ENCODE peak calls at places on chromosomes 6 and 20, in seven cellular contexts. One of them, this sample, is unnamed. For H3K4me1, the result is how much of the 10 kb centered on the place peaks cover.

GRCh38 chr20:45685896-45686295 is 15.9 kb upstream of the WFDC11 start:
- DNase-seq in endodermal cell: peak
- DNase-seq in colonic mucosa: no peak
- DNase-seq in Peyer's patch: no peak
- DNase-seq in uterus: no peak
- DNase-seq in stomach: no peak
- DNase-seq in neural progenitor cell: peak
- DNase-seq in this sample: no peak

GRCh38 chr6:88823998-88824397 is 139.4 kb downstream of the RNGTT start:
- DNase-seq in endodermal cell: no peak
- DNase-seq in colonic mucosa: no peak
- DNase-seq in Peyer's patch: no peak
- DNase-seq in uterus: no peak
- DNase-seq in stomach: no peak
- DNase-seq in neural progenitor cell: no peak
- DNase-seq in this sample: no peak

GRCh38 chr6:13436691-13437568 is 50.5 kb downstream of the GFOD1 start:
- DNase-seq in endodermal cell: peak
- DNase-seq in colonic mucosa: no peak
- DNase-seq in Peyer's patch: no peak
- DNase-seq in uterus: no peak
- DNase-seq in stomach: no peak
- DNase-seq in neural progenitor cell: no peak
- DNase-seq in this sample: no peak

GRCh38 chr6:129709909-129710721 is at the start of gene ARHGAP18:
- DNase-seq in endodermal cell: peak
- DNase-seq in colonic mucosa: peak
- DNase-seq in Peyer's patch: peak
- DNase-seq in uterus: peak
- DNase-seq in stomach: peak
- DNase-seq in neural progenitor cell: peak
- DNase-seq in this sample: peak

GRCh38 chr6:127464161-127464880 is 5.1 kb upstream of the KIAA0408 start:
- DNase-seq in endodermal cell: no peak
- DNase-seq in colonic mucosa: no peak
- DNase-seq in Peyer's patch: no peak
- DNase-seq in uterus: no peak
- DNase-seq in stomach: no peak
- DNase-seq in neural progenitor cell: no peak
- DNase-seq in this sample: no peak

GRCh38 chr6:170313716-170314295 is 7.2 kb downstream of the FAM120B start:
- DNase-seq in endodermal cell: no peak
- DNase-seq in colonic mucosa: no peak
- DNase-seq in Peyer's patch: no peak
- DNase-seq in uterus: no peak
- DNase-seq in stomach: no peak
- DNase-seq in neural progenitor cell: peak
- DNase-seq in this sample: no peak

GRCh38 chr20:3784226-3784853 is 2.2 kb downstream of the CENPB start:
- DNase-seq in endodermal cell: no peak
- DNase-seq in colonic mucosa: no peak
- DNase-seq in Peyer's patch: no peak
- DNase-seq in uterus: no peak
- DNase-seq in stomach: no peak
- DNase-seq in neural progenitor cell: no peak
- DNase-seq in this sample: peak

GRCh38 chr6:168188310-168188973 is 109.4 kb upstream of the FRMD1 start:
- DNase-seq in endodermal cell: peak
- DNase-seq in colonic mucosa: no peak
- DNase-seq in Peyer's patch: peak
- DNase-seq in uterus: peak
- DNase-seq in stomach: no peak
- DNase-seq in neural progenitor cell: no peak
- DNase-seq in this sample: no peak

GRCh38 chr6:158290040-158290439 is 22.2 kb upstream of the TULP4 start:
- DNase-seq in endodermal cell: no peak
- DNase-seq in colonic mucosa: no peak
- DNase-seq in Peyer's patch: no peak
- DNase-seq in uterus: no peak
- DNase-seq in stomach: no peak
- DNase-seq in neural progenitor cell: no peak
- DNase-seq in this sample: no peak

GRCh38 chr6:84466521-84466920 is 239.1 kb upstream of the CEP162 start:
- DNase-seq in endodermal cell: peak
- DNase-seq in colonic mucosa: no peak
- DNase-seq in Peyer's patch: no peak
- DNase-seq in uterus: no peak
- DNase-seq in stomach: no peak
- DNase-seq in neural progenitor cell: no peak
- DNase-seq in this sample: no peak

GRCh38 chr6:38997128-38997761 is 51.3 kb upstream of the GLP1R start:
- DNase-seq in endodermal cell: peak
- DNase-seq in colonic mucosa: no peak
- DNase-seq in Peyer's patch: no peak
- DNase-seq in uterus: no peak
- DNase-seq in stomach: peak
- DNase-seq in neural progenitor cell: peak
- DNase-seq in this sample: no peak

GRCh38 chr20:32360333-32360634 is 2.2 kb downstream of the ASXL1 start:
- DNase-seq in endodermal cell: no peak
- DNase-seq in colonic mucosa: no peak
- DNase-seq in Peyer's patch: no peak
- DNase-seq in uterus: no peak
- DNase-seq in stomach: no peak
- DNase-seq in neural progenitor cell: no peak
- DNase-seq in this sample: no peak
- H3K4me1 ChIP-seq in endodermal cell: under half
- H3K4me1 ChIP-seq in colonic mucosa: under half
- H3K4me1 ChIP-seq in Peyer's patch: under half
- H3K4me1 ChIP-seq in uterus: under half
- H3K4me1 ChIP-seq in stomach: half or more
- H3K4me1 ChIP-seq in neural progenitor cell: under half
- H3K4me1 ChIP-seq in this sample: under half

DNA sequence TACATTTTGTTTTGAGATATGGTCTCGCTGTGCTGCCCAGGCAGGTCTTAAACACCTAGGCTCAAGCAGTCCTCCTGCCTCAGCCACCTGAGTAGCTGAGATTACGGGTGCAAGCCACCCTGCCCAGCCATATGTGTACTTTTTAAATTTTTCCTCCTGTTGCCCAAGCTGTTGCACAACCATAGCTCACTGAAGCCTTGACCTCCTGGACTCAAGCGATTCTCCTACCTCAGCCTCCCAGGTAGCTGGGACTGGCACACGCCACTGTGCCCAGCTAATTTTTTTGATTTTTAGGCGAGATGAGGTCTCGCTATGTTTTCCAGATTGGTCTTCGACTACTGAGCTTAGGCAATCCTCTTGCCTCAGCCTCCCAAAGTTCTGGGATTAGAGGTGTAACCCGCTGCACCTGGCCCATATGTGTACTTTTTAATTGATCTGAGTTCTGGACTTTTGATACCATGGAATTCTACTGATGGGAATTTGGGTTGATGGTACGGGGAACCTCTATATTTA is 44.9 kb downstream of the ITCH start:
- DNase-seq in endodermal cell: no peak
- DNase-seq in colonic mucosa: no peak
- DNase-seq in Peyer's patch: no peak
- DNase-seq in uterus: no peak
- DNase-seq in stomach: no peak
- DNase-seq in neural progenitor cell: no peak
- DNase-seq in this sample: no peak
- H3K4me1 ChIP-seq in endodermal cell: under half
- H3K4me1 ChIP-seq in colonic mucosa: under half
- H3K4me1 ChIP-seq in Peyer's patch: under half
- H3K4me1 ChIP-seq in uterus: under half
- H3K4me1 ChIP-seq in stomach: under half
- H3K4me1 ChIP-seq in neural progenitor cell: under half
- H3K4me1 ChIP-seq in this sample: under half

GRCh38 chr6:148757944-148758343 is 11.1 kb downstream of the UST start:
- DNase-seq in endodermal cell: no peak
- DNase-seq in colonic mucosa: no peak
- DNase-seq in Peyer's patch: no peak
- DNase-seq in uterus: no peak
- DNase-seq in stomach: no peak
- DNase-seq in neural progenitor cell: no peak
- DNase-seq in this sample: no peak
- H3K4me1 ChIP-seq in endodermal cell: under half
- H3K4me1 ChIP-seq in colonic mucosa: under half
- H3K4me1 ChIP-seq in Peyer's patch: under half
- H3K4me1 ChIP-seq in uterus: under half
- H3K4me1 ChIP-seq in stomach: under half
- H3K4me1 ChIP-seq in neural progenitor cell: under half
- H3K4me1 ChIP-seq in this sample: under half

GRCh38 chr20:31566658-31567379 is 38.3 kb upstream of the ID1 start:
- DNase-seq in endodermal cell: peak
- DNase-seq in colonic mucosa: no peak
- DNase-seq in Peyer's patch: peak
- DNase-seq in uterus: no peak
- DNase-seq in stomach: peak
- DNase-seq in neural progenitor cell: no peak
- DNase-seq in this sample: no peak
- H3K4me1 ChIP-seq in endodermal cell: under half
- H3K4me1 ChIP-seq in colonic mucosa: under half
- H3K4me1 ChIP-seq in Peyer's patch: under half
- H3K4me1 ChIP-seq in uterus: under half
- H3K4me1 ChIP-seq in stomach: under half
- H3K4me1 ChIP-seq in neural progenitor cell: under half
- H3K4me1 ChIP-seq in this sample: under half

DNA sequence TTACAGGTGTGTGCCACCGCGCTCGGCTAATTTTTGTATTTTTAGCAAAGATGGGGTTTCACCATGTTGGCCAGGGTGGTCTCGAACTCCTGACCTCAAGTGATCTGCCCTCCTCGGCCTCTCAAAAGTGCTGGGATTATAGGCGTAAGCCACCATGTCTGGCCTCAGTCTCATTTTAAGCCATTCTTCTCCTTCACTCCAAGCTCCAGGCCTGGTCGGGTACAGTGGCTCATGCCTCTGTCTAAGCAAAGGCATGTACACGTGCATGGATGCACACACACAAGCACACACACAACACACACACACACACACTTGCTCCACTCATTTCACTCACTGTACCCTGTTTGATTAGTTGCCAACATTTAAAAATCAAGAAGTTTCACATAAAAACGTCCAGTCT is 7.7 kb upstream of the PARD6B start:
- DNase-seq in endodermal cell: no peak
- DNase-seq in colonic mucosa: no peak
- DNase-seq in Peyer's patch: no peak
- DNase-seq in uterus: no peak
- DNase-seq in stomach: no peak
- DNase-seq in neural progenitor cell: no peak
- DNase-seq in this sample: no peak
- H3K4me1 ChIP-seq in endodermal cell: under half
- H3K4me1 ChIP-seq in colonic mucosa: under half
- H3K4me1 ChIP-seq in Peyer's patch: under half
- H3K4me1 ChIP-seq in uterus: under half
- H3K4me1 ChIP-seq in stomach: under half
- H3K4me1 ChIP-seq in neural progenitor cell: under half
- H3K4me1 ChIP-seq in this sample: under half

GRCh38 chr20:1905693-1906092 is 10.5 kb downstream of the SIRPA start:
- DNase-seq in endodermal cell: no peak
- DNase-seq in colonic mucosa: no peak
- DNase-seq in Peyer's patch: no peak
- DNase-seq in uterus: no peak
- DNase-seq in stomach: no peak
- DNase-seq in neural progenitor cell: no peak
- DNase-seq in this sample: no peak
- H3K4me1 ChIP-seq in endodermal cell: under half
- H3K4me1 ChIP-seq in colonic mucosa: under half
- H3K4me1 ChIP-seq in Peyer's patch: under half
- H3K4me1 ChIP-seq in uterus: under half
- H3K4me1 ChIP-seq in stomach: under half
- H3K4me1 ChIP-seq in neural progenitor cell: under half
- H3K4me1 ChIP-seq in this sample: under half

GRCh38 chr6:2764610-2765165 is 505 bp upstream of the WRNIP1 start:
- DNase-seq in endodermal cell: no peak
- DNase-seq in colonic mucosa: peak
- DNase-seq in Peyer's patch: no peak
- DNase-seq in uterus: peak
- DNase-seq in stomach: no peak
- DNase-seq in neural progenitor cell: peak
- DNase-seq in this sample: peak

GRCh38 chr6:2767327-2767985 is 2.3 kb downstream of the WRNIP1 start:
- DNase-seq in endodermal cell: no peak
- DNase-seq in colonic mucosa: no peak
- DNase-seq in Peyer's patch: no peak
- DNase-seq in uterus: no peak
- DNase-seq in stomach: no peak
- DNase-seq in neural progenitor cell: no peak
- DNase-seq in this sample: no peak

GRCh38 chr6:2765166-2765895 is at the start of gene WRNIP1:
- DNase-seq in endodermal cell: peak
- DNase-seq in colonic mucosa: peak
- DNase-seq in Peyer's patch: peak
- DNase-seq in uterus: peak
- DNase-seq in stomach: peak
- DNase-seq in neural progenitor cell: peak
- DNase-seq in this sample: peak

GRCh38 chr6:2766767-2767314 is 1.6 kb downstream of the WRNIP1 start:
- DNase-seq in endodermal cell: no peak
- DNase-seq in colonic mucosa: no peak
- DNase-seq in Peyer's patch: no peak
- DNase-seq in uterus: no peak
- DNase-seq in stomach: no peak
- DNase-seq in neural progenitor cell: no peak
- DNase-seq in this sample: no peak

DNA sequence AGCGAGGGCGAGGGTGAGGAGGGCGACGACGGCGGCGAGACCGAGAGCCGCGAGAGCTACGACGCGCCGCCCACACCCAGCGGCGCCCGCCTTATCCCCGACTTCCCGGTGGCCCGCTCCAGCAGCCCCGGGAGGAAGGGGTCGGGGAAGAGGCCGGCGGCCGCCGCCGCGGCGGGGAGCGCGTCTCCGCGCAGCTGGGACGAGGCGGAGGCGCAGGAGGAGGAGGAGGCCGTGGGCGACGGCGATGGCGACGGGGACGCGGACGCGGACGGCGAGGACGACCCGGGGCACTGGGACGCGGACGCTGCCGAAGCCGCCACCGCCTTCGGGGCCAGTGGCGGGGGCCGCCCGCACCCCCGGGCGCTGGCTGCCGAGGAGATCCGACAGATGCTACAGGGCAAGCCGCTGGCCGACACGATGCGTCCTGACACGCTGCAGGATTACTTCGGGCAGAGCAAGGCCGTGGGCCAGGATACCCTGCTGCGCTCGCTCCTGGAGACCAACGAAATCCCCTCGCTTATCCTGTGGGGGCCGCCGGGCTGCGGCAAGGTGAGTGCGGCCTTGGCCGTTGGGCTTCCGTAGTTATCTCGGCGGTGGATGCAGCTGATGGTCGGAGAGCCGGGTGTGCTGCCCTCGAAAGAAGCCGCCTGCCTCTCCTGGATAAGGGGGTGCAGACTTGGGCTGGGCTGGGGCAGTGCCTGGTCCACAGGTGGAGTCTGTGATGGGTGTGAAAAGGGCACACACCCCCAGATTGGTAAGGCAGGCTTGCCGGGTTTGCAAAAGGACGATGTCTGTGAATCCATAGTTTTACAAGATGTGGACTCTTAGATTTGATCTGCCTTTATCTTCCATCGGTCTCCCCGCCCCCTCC is 938 bp downstream of the WRNIP1 start:
- DNase-seq in endodermal cell: peak
- DNase-seq in colonic mucosa: peak
- DNase-seq in Peyer's patch: peak
- DNase-seq in uterus: peak
- DNase-seq in stomach: peak
- DNase-seq in neural progenitor cell: peak
- DNase-seq in this sample: peak
- H3K4me1 ChIP-seq in endodermal cell: under half
- H3K4me1 ChIP-seq in colonic mucosa: under half
- H3K4me1 ChIP-seq in Peyer's patch: under half
- H3K4me1 ChIP-seq in uterus: under half
- H3K4me1 ChIP-seq in stomach: under half
- H3K4me1 ChIP-seq in neural progenitor cell: under half
- H3K4me1 ChIP-seq in this sample: half or more

GRCh38 chr20:32511358-32512046 is 73.6 kb downstream of the NOL4L start:
- DNase-seq in endodermal cell: no peak
- DNase-seq in colonic mucosa: no peak
- DNase-seq in Peyer's patch: no peak
- DNase-seq in uterus: no peak
- DNase-seq in stomach: no peak
- DNase-seq in neural progenitor cell: no peak
- DNase-seq in this sample: no peak
- H3K4me1 ChIP-seq in endodermal cell: under half
- H3K4me1 ChIP-seq in colonic mucosa: under half
- H3K4me1 ChIP-seq in Peyer's patch: under half
- H3K4me1 ChIP-seq in uterus: under half
- H3K4me1 ChIP-seq in stomach: under half
- H3K4me1 ChIP-seq in neural progenitor cell: under half
- H3K4me1 ChIP-seq in this sample: under half

This sample was measured in spleen.